ENCODE peak calls at places on chromosomes 16 and 17, in ten cellular contexts. I is transverse colon, H is adrenal gland, G is Peyer's patch, S is esophagus muscularis mucosa, J is A549, V is sigmoid colon, A is IMR-90, Z is stomach, P is HCT116. U is an unnamed sample.

GRCh38 chr17:14724770-14725169 is 423.9 kb downstream of the HS3ST3B1 start:
- DNase-seq in J (no peak), Z (no peak), V (no peak), H (no peak), I (no peak), G (no peak), A (no peak), P (no peak), S (no peak), U (no peak)

GRCh38 chr16:31141489-31142108 is 6.1 kb upstream of the PRSS8 start:
- DNase-seq in H (peak), V (peak), P (no peak), Z (no peak), G (peak), J (no peak), S (no peak), A (peak), I (no peak), U (no peak)

GRCh38 chr16:71440669-71441347 is 1.0 kb downstream of the TLE7 start:
- DNase-seq in G (no peak), J (no peak), V (no peak), I (no peak), A (no peak), S (no peak), H (no peak), P (no peak), Z (no peak), U (peak)

GRCh38 chr16:20023190-20023589 is 50.5 kb downstream of the GPR139 start:
- DNase-seq in A (peak), H (no peak), J (peak), I (no peak), P (no peak), Z (no peak), V (no peak), G (no peak), S (no peak), U (peak)

GRCh38 chr17:69088643-69089200 is 28.0 kb upstream of the ABCA9 start:
- DNase-seq in P (no peak), V (no peak), H (no peak), S (no peak), I (no peak), J (no peak), G (no peak), Z (no peak), A (no peak), U (no peak)

GRCh38 chr16:50021509-50021908 is 3.5 kb upstream of the CNEP1R1 start:
- DNase-seq in J (peak), V (no peak), A (no peak), S (no peak), H (no peak), I (no peak), P (no peak), G (no peak), Z (no peak), U (peak)

GRCh38 chr17:36085710-36086268 is 4.2 kb downstream of the CCL3 start:
- DNase-seq in A (no peak), G (no peak), P (no peak), S (no peak), J (no peak), I (no peak), H (peak), Z (no peak), V (no peak), U (no peak)

GRCh38 chr17:59373879-59374495 is 42.5 kb downstream of the YPEL2 start:
- DNase-seq in H (no peak), J (no peak), A (peak), I (no peak), G (no peak), S (no peak), P (no peak), Z (no peak), V (peak), U (no peak)

GRCh38 chr17:42329025-42329976 is 41.0 kb downstream of the STAT5A start:
- DNase-seq in P (no peak), I (no peak), G (no peak), A (peak), H (no peak), J (peak), S (no peak), Z (no peak), V (no peak), U (no peak)

GRCh38 chr17:76475302-76475701 is 7.9 kb downstream of the AANAT start:
- DNase-seq in I (no peak), A (no peak), P (no peak), J (no peak), H (no peak), G (no peak), Z (no peak), S (no peak), V (no peak), U (no peak)

GRCh38 chr17:80269405-80269807 is 8.8 kb downstream of the RNF213 start:
- DNase-seq in J (no peak), I (no peak), S (no peak), G (no peak), V (no peak), H (no peak), A (no peak), P (no peak), Z (no peak), U (no peak)

GRCh38 chr17:80270104-80270503 is 9.5 kb downstream of the RNF213 start:
- DNase-seq in I (no peak), V (no peak), J (no peak), H (peak), P (no peak), G (no peak), Z (no peak), S (no peak), A (no peak), U (no peak)

GRCh38 chr17:80272366-80272765 is 11.7 kb downstream of the RNF213 start:
- DNase-seq in G (no peak), P (no peak), V (no peak), I (no peak), J (no peak), S (no peak), A (no peak), Z (no peak), H (no peak), U (no peak)

GRCh38 chr17:80268427-80268826 is 7.8 kb downstream of the RNF213 start:
- DNase-seq in P (no peak), I (no peak), Z (no peak), J (no peak), H (no peak), A (no peak), G (no peak), V (no peak), S (no peak), U (no peak)

GRCh38 chr17:80270836-80271235 is 10.2 kb downstream of the RNF213 start:
- DNase-seq in P (no peak), V (no peak), A (no peak), S (no peak), I (no peak), Z (no peak), J (peak), G (no peak), H (peak), U (peak)
- TF ChIP-seq POLR2A in P (no peak), V (no peak), A (no peak), S (no peak), I (no peak), Z (no peak), J (no peak), G (no peak), H (no peak), U (no peak)

GRCh38 chr16:69339289-69340094 is at the start of the genes COG8 and NIP7:
- DNase-seq in J (peak), H (peak), S (peak), V (peak), A (peak), Z (peak), P (peak), G (peak), I (peak), U (peak)
- TF ChIP-seq POLR2A in J (peak), H (peak), S (no peak), V (no peak), A (peak), Z (no peak), P (peak), G (peak), I (peak), U (peak)

DNA sequence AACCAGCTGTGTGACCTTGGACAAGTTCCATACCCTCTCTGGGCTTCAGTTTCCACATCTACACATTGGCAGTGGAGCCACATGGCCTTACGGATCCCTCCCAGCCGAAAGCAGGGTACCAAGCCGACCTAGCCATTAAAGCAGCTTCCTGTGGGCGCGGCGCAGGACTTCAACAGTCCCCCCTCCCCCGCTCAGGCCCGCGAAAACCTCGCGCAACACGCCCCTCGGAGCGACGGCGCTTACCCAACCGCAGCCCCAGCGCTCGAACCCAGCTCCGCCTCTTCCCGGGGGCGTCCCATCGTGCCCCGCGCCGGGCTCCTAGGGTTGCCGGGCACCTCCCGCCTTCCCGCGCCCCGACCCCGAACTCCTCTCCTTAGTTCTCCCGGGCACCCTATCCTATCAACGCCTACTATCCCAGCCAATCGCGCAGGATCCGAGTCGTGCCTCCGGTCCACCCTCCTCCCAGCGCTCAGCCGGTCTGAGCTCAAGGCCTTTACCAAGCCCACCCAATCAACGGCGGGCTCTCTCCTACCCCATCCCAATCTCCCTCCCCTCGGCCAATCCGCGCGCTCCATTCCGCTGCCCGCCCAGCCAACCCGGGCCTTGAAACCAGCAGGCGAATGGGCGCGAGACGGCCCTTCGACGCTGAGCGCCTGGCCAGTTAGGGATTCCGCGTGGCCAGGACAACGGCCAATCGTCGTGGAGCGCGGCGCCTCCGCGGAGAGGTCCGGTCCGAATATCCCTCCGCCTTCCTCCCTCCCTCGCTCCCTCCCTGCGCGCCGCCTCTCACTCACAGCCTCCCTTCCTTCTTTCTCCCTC is at the start of gene KPNB1:
- DNase-seq in S (peak), G (peak), A (peak), P (peak), V (peak), Z (peak), I (peak), J (peak), H (peak), U (peak)
- TF ChIP-seq POLR2A in S (peak), G (peak), A (peak), P (peak), V (no peak), Z (no peak), I (peak), J (peak), H (peak), U (peak)

DNA sequence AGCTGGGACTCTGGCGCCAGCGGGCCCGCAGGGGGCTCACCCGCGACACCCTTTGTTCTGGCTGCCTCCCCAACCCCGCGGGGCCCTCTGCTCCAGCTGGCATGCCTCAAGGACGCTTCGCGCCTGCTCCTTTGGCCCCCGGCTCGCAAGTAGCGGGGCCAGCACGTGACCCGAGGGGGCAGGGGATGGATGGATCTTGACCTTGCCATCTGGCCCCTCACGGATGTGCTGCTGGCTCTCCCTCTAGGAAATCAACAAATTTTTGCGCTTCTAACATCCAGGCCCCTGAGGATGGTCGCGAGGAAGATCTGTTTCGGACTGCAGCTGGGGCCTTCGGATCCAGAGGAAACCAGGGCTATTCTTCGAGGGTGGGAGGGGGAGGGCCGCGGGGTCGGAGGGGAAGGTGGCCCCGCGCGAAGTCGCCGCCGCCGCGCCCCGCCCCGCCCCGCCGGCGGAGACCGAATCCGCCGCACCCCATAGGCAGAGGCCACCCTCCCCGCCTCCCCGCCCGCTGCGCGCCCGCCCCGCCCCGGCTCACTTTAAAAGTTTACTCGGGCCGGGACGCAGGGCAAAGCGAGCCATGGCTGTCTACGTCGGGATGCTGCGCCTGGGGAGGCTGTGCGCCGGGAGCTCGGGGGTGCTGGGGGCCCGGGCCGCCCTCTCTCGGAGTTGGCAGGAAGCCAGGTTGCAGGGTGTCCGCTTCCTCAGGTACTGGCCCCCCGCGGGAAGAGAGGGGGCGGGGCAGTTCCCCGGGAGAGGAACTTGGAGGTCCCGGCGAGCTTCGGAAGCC is at the start of gene ACSF2:
- DNase-seq in Z (peak), V (peak), H (peak), G (peak), A (peak), J (peak), I (peak), S (peak), P (no peak), U (peak)
- TF ChIP-seq POLR2A in Z (no peak), V (peak), H (peak), G (peak), A (no peak), J (no peak), I (peak), S (no peak), P (no peak), U (peak)

GRCh38 chr17:39450847-39451581 is at the start of gene MED1:
- DNase-seq in I (peak), J (peak), Z (peak), V (peak), H (peak), P (peak), G (peak), S (peak), A (peak), U (peak)
- TF ChIP-seq POLR2A in I (peak), J (peak), Z (no peak), V (peak), H (peak), P (peak), G (peak), S (peak), A (peak), U (peak)

DNA sequence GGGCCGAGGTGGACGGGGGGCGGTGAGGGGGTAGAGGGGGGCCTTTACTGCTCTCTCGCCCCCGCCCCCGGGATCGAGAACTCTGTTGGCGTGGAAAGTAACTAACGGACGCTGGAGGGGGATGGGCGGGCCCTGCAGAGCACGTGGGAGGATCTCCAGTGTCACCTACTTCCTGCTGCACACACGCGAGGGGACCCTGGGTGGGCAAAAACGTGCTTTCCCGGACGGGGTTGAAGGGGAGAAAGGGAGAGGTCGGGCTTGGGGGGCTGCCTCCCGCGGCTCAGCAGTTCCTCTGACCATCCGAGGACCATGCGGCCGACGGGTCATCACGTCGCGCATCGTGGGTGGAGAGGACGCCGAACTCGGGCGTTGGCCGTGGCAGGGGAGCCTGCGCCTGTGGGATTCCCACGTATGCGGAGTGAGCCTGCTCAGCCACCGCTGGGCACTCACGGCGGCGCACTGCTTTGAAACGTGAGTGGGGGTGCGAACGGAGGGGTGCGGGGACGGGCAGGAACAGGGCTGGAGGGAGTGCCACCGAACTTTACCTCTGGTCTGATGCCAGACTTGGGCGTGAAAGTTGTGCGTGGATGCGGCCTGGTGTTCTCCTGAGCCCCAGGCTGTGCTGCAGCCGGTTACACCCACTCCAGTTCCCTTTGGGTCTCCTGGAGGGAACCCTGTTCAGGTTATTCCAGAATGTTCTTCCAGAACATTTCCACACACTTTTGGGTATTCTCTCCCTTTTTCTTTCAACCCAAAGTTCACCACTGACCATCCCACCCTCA is 650 bp downstream of the PRSS21 start:
- DNase-seq in J (no peak), S (no peak), Z (no peak), G (no peak), I (peak), P (no peak), V (peak), H (no peak), A (no peak), U (no peak)
- TF ChIP-seq POLR2A in J (no peak), S (no peak), Z (no peak), G (no peak), I (no peak), P (no peak), V (no peak), H (no peak), A (no peak), U (no peak)

DNA sequence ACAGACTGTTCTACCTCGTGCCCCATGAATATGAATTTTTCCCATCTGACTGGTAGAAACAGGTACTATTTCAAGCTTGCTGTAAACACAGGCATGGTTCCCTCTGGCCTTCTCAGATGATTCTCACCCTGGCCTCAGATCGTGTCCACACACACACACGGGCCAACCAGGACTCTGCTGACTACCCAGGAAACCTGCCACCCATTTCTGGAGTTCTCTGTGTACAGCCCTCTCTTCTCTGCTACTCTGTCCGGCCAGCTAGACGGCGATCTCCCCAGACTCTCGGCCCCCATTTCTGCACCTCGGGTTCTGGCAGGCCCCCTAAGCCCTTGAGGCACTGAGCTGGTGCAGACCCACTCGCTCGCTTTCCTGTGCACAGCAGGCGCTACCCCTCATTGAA is 31.2 kb downstream of the RPA1 start:
- DNase-seq in G (no peak), S (no peak), A (no peak), P (no peak), V (no peak), J (no peak), Z (no peak), H (no peak), I (no peak), U (no peak)
- TF ChIP-seq POLR2A in G (no peak), S (no peak), A (no peak), P (no peak), V (no peak), J (no peak), Z (no peak), H (no peak), I (no peak), U (no peak)

DNA sequence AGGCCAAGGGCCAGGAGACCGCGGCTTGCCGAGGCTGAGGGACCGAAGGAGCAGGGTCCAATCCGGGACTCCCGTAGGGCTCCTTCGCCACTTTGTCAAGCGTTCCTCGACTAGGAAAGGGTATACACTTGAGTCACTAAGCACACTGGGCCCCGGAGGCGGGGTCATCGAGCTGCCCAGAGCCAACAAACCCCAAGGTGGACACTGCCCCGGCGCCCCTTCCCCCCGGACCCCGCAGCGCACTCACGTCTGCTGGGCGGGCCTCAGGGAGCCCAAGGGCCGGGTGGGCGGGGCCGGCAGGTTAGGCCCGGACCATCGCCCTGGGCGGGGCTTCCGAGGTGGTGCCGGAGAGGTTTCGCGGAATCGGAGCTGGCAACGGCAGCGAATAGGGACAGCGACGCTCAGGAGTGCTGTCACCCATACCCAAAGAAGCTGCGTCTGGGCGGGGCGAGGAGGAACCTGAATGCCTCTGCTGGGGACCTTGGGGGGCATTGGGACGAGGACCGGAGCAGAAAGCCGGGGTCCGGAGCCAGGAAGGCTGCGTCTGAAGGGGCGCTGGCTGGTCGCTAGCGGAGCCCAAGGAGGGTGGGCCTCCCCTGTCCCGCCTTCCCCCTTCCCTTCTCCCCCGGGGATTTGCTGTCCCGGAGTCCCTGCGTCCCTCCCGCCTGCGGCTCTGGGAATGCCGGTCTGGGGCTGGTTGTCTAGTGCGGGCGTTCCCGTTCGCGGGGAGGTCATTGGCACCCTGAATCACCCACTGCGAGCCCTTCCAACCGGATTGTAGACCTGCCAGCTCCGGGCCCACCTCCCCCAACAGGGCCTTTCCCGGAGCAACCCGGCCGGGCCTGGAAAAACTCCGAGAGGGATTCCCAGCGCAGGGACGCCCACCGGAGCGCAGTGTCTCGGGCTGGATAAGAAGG is 118.2 kb upstream of the SMURF2 start:
- DNase-seq in A (no peak), H (peak), S (no peak), I (peak), J (peak), G (peak), P (peak), V (no peak), Z (peak), U (no peak)
- TF ChIP-seq POLR2A in A (no peak), H (no peak), S (no peak), I (peak), J (no peak), G (no peak), P (no peak), V (no peak), Z (no peak), U (no peak)

U was measured in HepG2.